ENCODE peak calls at places on chromosomes 16 and 17, in six cellular contexts. I is adrenal gland, V is neural crest cell, B is thoracic aorta, Y is left ventricle myocardium inferior, E is AG09319. S is an unnamed sample.

GRCh38 chr16:28531777-28532744 is 6.7 kb downstream of the NUPR1 start:
- DNase-seq in V (no peak), E (no peak), Y (peak), I (peak), B (peak), S (no peak)

GRCh38 chr17:29590979-29591736 is 1.7 kb upstream of the GIT1 start:
- DNase-seq in E (no peak), Y (no peak), B (no peak), I (peak), V (peak), S (no peak)

GRCh38 chr16:2027024-2028010 is 615 bp downstream of the NHERF2 start:
- DNase-seq in E (no peak), V (no peak), B (no peak), Y (no peak), I (no peak), S (no peak)

GRCh38 chr17:55444471-55445441 is 23.1 kb upstream of the MMD start:
- DNase-seq in B (no peak), I (no peak), V (no peak), Y (no peak), E (no peak), S (no peak)

GRCh38 chr16:27781195-27781524 is 231.2 kb downstream of the KATNIP start:
- DNase-seq in E (no peak), V (no peak), B (no peak), I (no peak), Y (peak), S (no peak)

GRCh38 chr17:57589151-57590034 is 155.7 kb downstream of the CCDC182 start:
- DNase-seq in E (no peak), Y (no peak), B (no peak), I (no peak), V (no peak), S (no peak)

GRCh38 chr17:1100382-1100781 is 79.4 kb downstream of the ABR start:
- DNase-seq in E (no peak), V (no peak), B (no peak), Y (no peak), I (no peak), S (no peak)

GRCh38 chr17:40566027-40566426 is 755 bp upstream of the CCR7 start:
- DNase-seq in V (no peak), I (no peak), B (no peak), Y (no peak), E (no peak), S (no peak)

GRCh38 chr17:42720996-42721583 is 23.8 kb downstream of the EZH1 start:
- DNase-seq in V (peak), I (no peak), E (peak), B (no peak), Y (no peak), S (no peak)

GRCh38 chr16:62068747-62069146 is 32.5 kb upstream of the CDH8 start:
- DNase-seq in B (no peak), E (no peak), Y (no peak), I (no peak), V (no peak), S (no peak)

GRCh38 chr17:17565471-17566365 is 25.8 kb downstream of the PEMT start:
- DNase-seq in E (no peak), I (no peak), Y (no peak), V (no peak), B (no peak), S (no peak)

GRCh38 chr17:19540706-19541370 is 7.2 kb downstream of the SLC47A1 start:
- DNase-seq in Y (no peak), B (no peak), V (no peak), I (no peak), E (no peak), S (no peak)

GRCh38 chr17:1275962-1276736 is 3.3 kb upstream of the TRARG1 start:
- DNase-seq in I (peak), Y (peak), V (peak), B (no peak), E (no peak), S (peak)

GRCh38 chr17:13631541-13631940 is 29.8 kb upstream of the HS3ST3A1 start:
- DNase-seq in Y (no peak), B (no peak), I (no peak), V (no peak), E (no peak), S (no peak)

GRCh38 chr16:21084631-21085235 is 65.9 kb downstream of the DNAH3 start:
- DNase-seq in V (no peak), E (no peak), I (no peak), Y (no peak), B (no peak), S (no peak)

GRCh38 chr16:82638095-82638798 is 11.5 kb downstream of the CDH13 start:
- DNase-seq in B (no peak), V (no peak), Y (no peak), I (no peak), E (no peak), S (no peak)

GRCh38 chr16:8537691-8538342 is 52.5 kb downstream of the TMEM114 start:
- DNase-seq in I (no peak), Y (no peak), B (no peak), E (no peak), V (no peak), S (no peak)

GRCh38 chr17:68011199-68011665 is 15.0 kb upstream of the C17orf58 start:
- DNase-seq in Y (peak), B (no peak), E (no peak), V (peak), I (peak), S (no peak)

GRCh38 chr16:12569061-12569460 is 234.6 kb downstream of the CPPED1 start:
- DNase-seq in B (no peak), I (no peak), V (no peak), Y (no peak), E (no peak), S (no peak)

GRCh38 chr16:81140930-81141780 is 45.0 kb upstream of the GCSH start:
- DNase-seq in V (no peak), B (no peak), E (no peak), Y (no peak), I (no peak), S (no peak)

GRCh38 chr17:58330997-58331814 is 2.6 kb upstream of the TSPOAP1 start:
- DNase-seq in E (no peak), B (no peak), V (no peak), I (no peak), Y (peak), S (no peak)

GRCh38 chr17:80785477-80786178 is 206.0 kb upstream of the CHMP6 start:
- DNase-seq in V (no peak), E (no peak), I (no peak), Y (no peak), B (no peak), S (no peak)

GRCh38 chr16:53622315-53622714 is 81.3 kb downstream of the RPGRIP1L start:
- DNase-seq in V (no peak), I (no peak), E (no peak), Y (no peak), B (no peak), S (no peak)

GRCh38 chr17:29042679-29043538 is at the start of gene PIPOX:
- DNase-seq in E (no peak), V (no peak), B (no peak), Y (no peak), I (peak), S (no peak)

GRCh38 chr17:43713494-43714162 is 45.0 kb downstream of the SOST start:
- DNase-seq in Y (peak), E (no peak), I (no peak), V (peak), B (no peak), S (no peak)

GRCh38 chr16:50038756-50039529 is 13.9 kb downstream of the CNEP1R1 start:
- DNase-seq in B (no peak), I (peak), V (no peak), E (no peak), Y (peak), S (no peak)

GRCh38 chr17:64938925-64939474 is 19.7 kb upstream of the LRRC37A3 start:
- DNase-seq in Y (peak), V (peak), B (no peak), E (no peak), I (peak), S (peak)

GRCh38 chr16:8517280-8517679 is 73.0 kb downstream of the TMEM114 start:
- DNase-seq in Y (no peak), I (no peak), V (no peak), B (no peak), E (no peak), S (no peak)

GRCh38 chr17:72090108-72090507 is 30.7 kb upstream of the SOX9 start:
- DNase-seq in I (peak), B (no peak), E (no peak), V (no peak), Y (no peak), S (no peak)

GRCh38 chr16:55499951-55500350 is 8.9 kb upstream of the LPCAT2 start:
- DNase-seq in E (peak), Y (no peak), V (no peak), B (no peak), I (peak), S (peak)

GRCh38 chr17:17890773-17891759 is 54.3 kb upstream of the SREBF1 start:
- DNase-seq in E (no peak), Y (peak), B (no peak), I (peak), V (peak), S (peak)

GRCh38 chr16:85794696-85795095 is 4.6 kb downstream of the EMC8 start:
- DNase-seq in E (no peak), Y (no peak), B (no peak), I (no peak), V (no peak), S (no peak)

GRCh38 chr17:1147664-1148063 is 32.1 kb downstream of the ABR start:
- DNase-seq in Y (no peak), I (no peak), E (no peak), B (no peak), V (peak), S (peak)

DNA sequence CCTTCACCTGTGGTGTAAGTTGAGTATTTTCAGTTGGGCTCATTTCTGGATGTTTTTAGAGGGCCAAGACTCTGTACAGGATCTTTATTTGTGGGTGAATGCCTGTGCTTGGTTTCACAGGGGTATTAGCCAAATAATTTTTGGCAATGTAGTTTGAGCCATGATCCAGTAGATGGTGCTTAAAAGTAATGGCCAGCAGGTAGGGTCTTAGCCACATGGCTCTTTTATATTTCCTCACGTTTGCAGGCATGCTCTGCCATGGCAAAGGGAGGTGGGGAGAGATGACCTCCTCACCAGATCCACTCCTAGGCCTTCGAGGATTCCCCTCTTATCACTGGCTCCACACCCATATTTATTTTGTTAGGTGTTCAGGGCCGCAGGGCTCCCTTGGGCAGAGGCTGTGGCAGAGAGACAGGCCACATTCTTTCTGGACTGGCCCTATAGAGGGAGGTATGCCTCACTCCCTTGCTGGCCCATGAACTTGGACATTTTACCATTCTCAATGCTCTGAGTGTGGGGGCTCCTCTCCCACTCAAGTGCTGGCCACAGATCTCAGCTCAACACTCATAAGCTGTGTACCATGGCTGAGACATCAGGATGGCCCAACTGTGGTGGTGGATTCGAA is 417.1 kb downstream of the XYLT1 start:
- DNase-seq in I (no peak), V (no peak), Y (no peak), B (no peak), E (no peak), S (no peak)
- TF ChIP-seq CTCF in I (no peak), V (peak), Y (no peak), B (no peak), E (no peak), S (no peak)

DNA sequence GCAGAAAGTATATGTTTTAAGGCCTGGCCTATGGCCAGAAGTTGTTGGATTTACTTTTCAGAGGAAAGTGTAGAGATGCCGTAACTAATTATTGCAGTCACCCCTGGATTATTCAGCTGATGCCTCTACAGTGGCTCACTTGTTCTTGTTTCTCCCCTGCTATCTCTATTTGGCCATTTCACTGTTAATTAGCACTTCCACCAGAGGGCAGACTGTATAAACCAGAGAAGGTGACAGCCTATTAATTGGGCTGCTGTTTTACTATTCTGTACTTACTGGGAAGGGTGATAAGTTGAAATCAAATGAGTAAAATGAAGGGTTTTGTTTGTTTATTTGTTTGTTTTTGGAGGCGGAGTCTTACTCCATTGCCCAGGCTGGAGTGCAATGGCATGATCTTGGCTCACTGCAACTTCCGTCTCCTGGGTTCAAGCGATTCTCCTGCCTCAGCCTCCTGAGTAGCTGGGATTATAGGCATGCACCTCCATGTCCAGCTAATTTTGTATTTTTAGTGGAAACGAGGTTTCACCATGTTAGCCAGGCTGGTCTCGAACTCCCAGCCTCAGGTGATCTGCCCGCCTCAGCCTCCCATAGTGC is 66.0 kb downstream of the CDK12 start:
- DNase-seq in E (no peak), I (no peak), B (no peak), Y (no peak), V (no peak), S (no peak)
- TF ChIP-seq CTCF in E (peak), I (peak), B (peak), Y (peak), V (peak), S (peak)

DNA sequence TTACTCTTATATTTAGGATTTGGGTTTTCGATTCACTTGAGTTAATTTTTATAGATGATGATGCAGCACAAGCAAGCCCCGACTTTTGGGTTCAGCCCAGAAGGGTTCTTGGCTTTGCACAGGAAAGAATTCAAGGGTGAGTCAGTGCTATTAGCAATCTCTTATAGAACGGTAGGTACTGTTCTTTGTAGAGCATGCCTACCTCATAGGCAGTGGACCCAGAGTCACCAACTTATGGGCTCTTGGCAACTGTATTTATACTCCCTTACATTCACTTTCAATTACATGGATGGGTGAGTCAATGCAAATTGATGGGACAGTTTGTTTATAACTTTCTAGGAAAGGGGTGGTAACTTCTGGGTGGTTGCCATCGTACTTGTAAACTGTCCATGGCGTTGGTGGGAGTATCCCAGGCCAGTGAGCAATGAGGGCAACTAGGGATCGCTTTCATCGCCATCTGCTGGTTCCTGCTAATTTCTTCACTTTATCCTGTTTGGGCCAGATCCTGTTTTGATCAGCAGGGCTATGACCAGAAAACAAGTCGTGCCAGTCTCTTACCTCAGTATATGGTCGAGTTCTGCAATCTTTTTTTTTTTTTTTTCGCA is 362.6 kb downstream of the CNTNAP4 start:
- DNase-seq in B (no peak), I (peak), E (no peak), Y (no peak), V (peak), S (no peak)
- TF ChIP-seq CTCF in B (no peak), I (no peak), E (no peak), Y (no peak), V (peak), S (peak)

GRCh38 chr17:61316633-61317032 is 83.0 kb upstream of the TBX2 start:
- DNase-seq in V (no peak), Y (no peak), E (no peak), B (no peak), I (no peak), S (no peak)

GRCh38 chr17:61321344-61321743 is 78.3 kb upstream of the TBX2 start:
- DNase-seq in Y (no peak), E (no peak), B (no peak), V (peak), I (no peak), S (no peak)

GRCh38 chr17:61314368-61315078 is 85.1 kb upstream of the TBX2 start:
- DNase-seq in V (no peak), Y (peak), I (peak), B (peak), E (no peak), S (no peak)

GRCh38 chr17:61318684-61319098 is 81.0 kb upstream of the TBX2 start:
- DNase-seq in B (no peak), I (no peak), E (no peak), V (no peak), Y (no peak), S (no peak)

DNA sequence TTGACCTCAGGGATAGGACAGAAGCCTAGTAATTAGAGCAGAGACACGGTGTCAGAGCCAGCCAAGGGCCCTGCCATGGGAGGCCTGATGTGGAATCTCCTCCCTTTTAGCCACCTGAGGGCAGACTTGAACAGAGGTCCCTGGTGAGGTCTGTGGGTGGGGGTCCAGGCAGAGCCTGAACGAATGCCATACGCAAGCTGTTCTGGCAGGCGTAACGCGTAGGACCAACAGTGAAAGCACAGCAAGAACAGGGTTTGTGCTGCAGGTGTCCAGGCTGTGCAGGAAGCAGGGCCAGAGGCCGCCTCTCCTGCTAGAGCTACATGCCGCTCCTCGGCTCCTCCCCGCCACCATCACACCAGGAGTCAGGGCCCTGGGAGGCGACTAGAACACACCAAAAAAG is 81.9 kb upstream of the TBX2 start:
- DNase-seq in E (no peak), B (no peak), Y (no peak), V (no peak), I (no peak), S (no peak)
- TF ChIP-seq CTCF in E (no peak), B (no peak), Y (no peak), V (no peak), I (no peak), S (no peak)

GRCh38 chr16:75304521-75305363 is 53.3 kb upstream of the BCAR1 start:
- DNase-seq in I (peak), B (peak), E (peak), V (no peak), Y (peak), S (no peak)

GRCh38 chr16:75307506-75307905 is 56.1 kb upstream of the BCAR1 start:
- DNase-seq in Y (no peak), B (no peak), E (no peak), I (no peak), V (no peak), S (no peak)

GRCh38 chr16:75306102-75306762 is 54.8 kb upstream of the BCAR1 start:
- DNase-seq in B (no peak), V (no peak), E (no peak), Y (no peak), I (no peak), S (no peak)

GRCh38 chr16:75308011-75308410 is 56.6 kb upstream of the BCAR1 start:
- DNase-seq in E (no peak), I (no peak), V (no peak), B (no peak), Y (no peak), S (no peak)

DNA sequence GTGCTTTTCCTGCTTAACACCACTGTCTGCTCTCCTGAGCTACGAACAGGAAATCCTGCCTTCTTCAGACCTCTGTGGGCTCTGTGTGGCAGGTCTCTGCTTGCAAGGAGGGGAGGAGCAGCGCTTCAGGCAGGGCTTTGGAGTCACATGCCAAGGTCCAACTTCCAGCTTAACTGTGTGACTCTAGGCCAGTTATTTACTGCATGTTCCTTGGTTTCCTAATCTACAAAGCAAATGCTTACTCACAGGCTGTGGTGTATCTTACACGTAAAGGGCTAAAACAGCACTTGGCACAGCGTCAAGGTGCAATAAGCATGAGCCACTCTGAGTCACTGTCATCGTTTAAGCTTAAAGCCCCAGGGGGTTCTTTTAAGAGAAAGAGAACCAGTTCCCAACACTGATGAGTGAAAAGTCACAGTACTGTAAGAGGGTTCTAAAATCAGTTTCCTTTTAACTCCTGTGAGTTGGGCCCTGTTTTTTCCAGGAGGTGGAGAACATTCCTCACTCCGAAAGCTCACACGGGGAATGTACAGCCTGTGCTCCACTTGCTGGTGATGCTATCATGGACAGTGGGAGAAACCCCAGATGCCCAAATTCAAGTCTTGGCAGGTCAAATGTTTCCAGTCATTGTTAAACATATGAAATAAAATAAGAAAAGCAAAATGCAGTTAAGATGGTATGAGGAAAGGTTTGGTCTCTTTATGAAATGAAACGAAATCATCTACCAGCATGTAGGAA is 54.1 kb upstream of the BCAR1 start:
- DNase-seq in B (peak), V (no peak), I (peak), Y (peak), E (peak), S (peak)
- TF ChIP-seq CTCF in B (peak), V (no peak), I (no peak), Y (no peak), E (no peak), S (peak)

GRCh38 chr17:36835036-36835435 is 102.2 kb upstream of the LHX1 start:
- DNase-seq in I (no peak), V (no peak), E (no peak), Y (no peak), B (no peak), S (no peak)

GRCh38 chr17:36839256-36839655 is 98.0 kb upstream of the LHX1 start:
- DNase-seq in I (no peak), V (no peak), B (no peak), E (no peak), Y (no peak), S (no peak)

GRCh38 chr17:36837193-36837592 is 100.1 kb upstream of the LHX1 start:
- DNase-seq in E (no peak), V (no peak), B (no peak), I (no peak), Y (no peak), S (no peak)

GRCh38 chr17:36840796-36841195 is 96.5 kb upstream of the LHX1 start:
- DNase-seq in E (no peak), I (no peak), V (no peak), Y (no peak), B (no peak), S (no peak)

GRCh38 chr17:36837616-36838272 is 99.5 kb upstream of the LHX1 start:
- DNase-seq in I (no peak), V (no peak), E (no peak), B (no peak), Y (no peak), S (no peak)
- TF ChIP-seq CTCF in I (no peak), V (no peak), E (no peak), B (no peak), Y (no peak), S (no peak)

S was measured in osteocyte.